ENCODE peak calls at places on chromosomes 2 and 18, in four cellular contexts. H is HepG2, V is K562, X is GM12878. K is an unnamed sample.

GRCh38 chr18:31573047-31573446 is 18.6 kb upstream of the TTR start:
- DNase-seq in H (no peak), V (no peak), X (no peak), K (no peak)

GRCh38 chr18:37368110-37368812 is 197.3 kb downstream of the CELF4 start:
- DNase-seq in H (no peak), V (no peak), X (no peak), K (no peak)

GRCh38 chr2:173347305-173348168 is 7.1 kb upstream of the CDCA7 start:
- DNase-seq in H (peak; percentile 39), V (no peak), X (peak; percentile 48), K (no peak)

GRCh38 chr2:44964704-44965343 is 23.3 kb downstream of the SIX3 start:
- DNase-seq in H (no peak), V (no peak), X (no peak), K (peak; percentile 73)

GRCh38 chr2:10912796-10913445 is 1.2 kb downstream of the KCNF1 start:
- DNase-seq in H (no peak), V (no peak), X (no peak), K (no peak)

GRCh38 chr18:77173274-77174030 is 40.9 kb upstream of the MBP start:
- DNase-seq in H (no peak), V (no peak), X (no peak), K (no peak)

GRCh38 chr2:60426341-60426740 is 127.1 kb downstream of the BCL11A start:
- DNase-seq in H (no peak), V (no peak), X (no peak), K (no peak)

GRCh38 chr2:64644240-64645013 is 9.3 kb downstream of the SERTAD2 start:
- DNase-seq in H (peak; percentile 62), V (peak; percentile 95), X (no peak), K (peak; percentile 81)

GRCh38 chr18:49561377-49562193 is at the start of gene LIPG:
- DNase-seq in H (peak; percentile 34), V (peak; percentile 75), X (no peak), K (peak; percentile 67)

GRCh38 chr2:163681765-163682164 is 54.0 kb downstream of the FIGN start:
- DNase-seq in H (no peak), V (no peak), X (no peak), K (no peak)

GRCh38 chr2:177753682-177754475 is 318.7 kb downstream of the PDE11A start:
- DNase-seq in H (no peak), V (peak; percentile 87), X (no peak), K (peak; percentile 31)

GRCh38 chr18:37922162-37922561 is 356.6 kb upstream of the CELF4 start:
- DNase-seq in H (no peak), V (no peak), X (no peak), K (no peak)

GRCh38 chr2:215888680-215889079 is 124.7 kb downstream of the MREG start:
- DNase-seq in H (no peak), V (no peak), X (no peak), K (no peak)

GRCh38 chr18:23226930-23227728 is 91.8 kb downstream of the CABLES1 start:
- DNase-seq in H (no peak), V (no peak), X (no peak), K (no peak)

GRCh38 chr18:10838594-10838993 is 310.8 kb downstream of the PIEZO2 start:
- DNase-seq in H (no peak), V (no peak), X (peak; percentile 65), K (no peak)

GRCh38 chr18:58858591-58859468 is 5.8 kb upstream of the ZNF532 start:
- DNase-seq in H (no peak), V (no peak), X (no peak), K (no peak)

GRCh38 chr2:205752924-205753323 is 70.6 kb downstream of the NRP2 start:
- DNase-seq in H (no peak), V (no peak), X (no peak), K (no peak)

GRCh38 chr2:224892574-224893204 is 149.6 kb downstream of the DOCK10 start:
- DNase-seq in H (no peak), V (no peak), X (no peak), K (peak; percentile 14)

GRCh38 chr2:237435844-237436590 is 22.1 kb upstream of the COL6A3 start:
- DNase-seq in H (no peak), V (no peak), X (no peak), K (no peak)

GRCh38 chr2:78145395-78145996 is 623.3 kb upstream of the LRRTM4 start:
- DNase-seq in H (no peak), V (no peak), X (no peak), K (no peak)

GRCh38 chr2:70374616-70375015 is 72.7 kb upstream of the FAM136A start:
- DNase-seq in H (no peak), V (no peak), X (no peak), K (no peak)

GRCh38 chr2:200483729-200484198 is 26.1 kb downstream of the KCTD18 start:
- DNase-seq in H (peak; percentile 64), V (peak; percentile 63), X (no peak), K (peak; percentile 82)

GRCh38 chr2:168369087-168369486 is 87.0 kb upstream of the CERS6 start:
- DNase-seq in H (no peak), V (no peak), X (no peak), K (no peak)

GRCh38 chr2:80068068-80068467 is 236.5 kb downstream of the LRRTM1 start:
- DNase-seq in H (no peak), V (no peak), X (no peak), K (no peak)

GRCh38 chr18:24214144-24214543 is 75.3 kb downstream of the CABYR start:
- DNase-seq in H (no peak), V (no peak), X (no peak), K (no peak)

GRCh38 chr18:48996901-48997463 is 46.2 kb upstream of the SMAD7 start:
- DNase-seq in H (peak; percentile 47), V (no peak), X (no peak), K (no peak)

GRCh38 chr18:4353853-4354418 is 101.2 kb downstream of the DLGAP1 start:
- DNase-seq in H (no peak), V (no peak), X (no peak), K (no peak)

GRCh38 chr18:51235011-51235789 is 37.7 kb upstream of the MEX3C start:
- DNase-seq in H (no peak), V (no peak), X (no peak), K (no peak)

GRCh38 chr2:31688282-31688681 is 107.5 kb upstream of the SRD5A2 start:
- DNase-seq in H (no peak), V (peak; percentile 31), X (no peak), K (no peak)

GRCh38 chr2:230457793-230458192 is 41.8 kb downstream of the SP100 start:
- DNase-seq in H (no peak), V (no peak), X (no peak), K (no peak)

GRCh38 chr18:78873916-78874505 is 105.6 kb upstream of the SALL3 start:
- DNase-seq in H (no peak), V (no peak), X (no peak), K (no peak)

GRCh38 chr2:171469176-171469575 is 35.1 kb downstream of the DCAF17 start:
- DNase-seq in H (no peak), V (no peak), X (no peak), K (no peak)

GRCh38 chr2:76599732-76600368 is 889.1 kb upstream of the GCFC2 start:
- DNase-seq in H (peak; percentile 93), V (peak; percentile 74), X (peak; percentile 43), K (peak; percentile 68)

GRCh38 chr18:54647176-54647575 is 56.1 kb downstream of the DYNAP start:
- DNase-seq in H (peak; percentile 37), V (peak; percentile 30), X (no peak), K (peak; percentile 24)

GRCh38 chr18:36333418-36333817 is 35.9 kb downstream of the FHOD3 start:
- DNase-seq in H (no peak), V (no peak), X (no peak), K (no peak)

GRCh38 chr2:41933585-41934322 is 114.1 kb upstream of the PKDCC start:
- DNase-seq in H (no peak), V (no peak), X (no peak), K (no peak)

GRCh38 chr18:6633370-6633769 is 96.1 kb upstream of the ARHGAP28 start:
- DNase-seq in H (no peak), V (no peak), X (no peak), K (peak; percentile 36)

GRCh38 chr2:156565066-156565710 is 129.0 kb downstream of the GPD2 start:
- DNase-seq in H (no peak), V (no peak), X (no peak), K (no peak)

GRCh38 chr2:54636425-54637139 is 86.9 kb upstream of the EML6 start:
- DNase-seq in H (no peak), V (no peak), X (no peak), K (no peak)

GRCh38 chr2:54638103-54638502 is 85.4 kb upstream of the EML6 start:
- DNase-seq in H (no peak), V (no peak), X (peak; percentile 55), K (no peak)

GRCh38 chr2:54634564-54635511 is 88.6 kb upstream of the EML6 start:
- DNase-seq in H (no peak), V (no peak), X (peak; percentile 93), K (no peak)

GRCh38 chr2:54634012-54634411 is 89.5 kb upstream of the EML6 start:
- DNase-seq in H (no peak), V (no peak), X (no peak), K (no peak)

GRCh38 chr2:54635554-54636152 is 87.8 kb upstream of the EML6 start:
- DNase-seq in H (no peak), V (no peak), X (no peak), K (no peak)
- TF ChIP-seq TCF7 in H (no peak), V (no peak), X (peak; percentile 5), K (no peak)

GRCh38 chr18:9808530-9809241 is 77.1 kb upstream of the TXNDC2 start:
- DNase-seq in H (peak; percentile 89), V (peak; percentile 58), X (no peak), K (peak; percentile 68)
- TF ChIP-seq TCF7 in H (no peak), V (no peak), X (no peak), K (no peak)

DNA sequence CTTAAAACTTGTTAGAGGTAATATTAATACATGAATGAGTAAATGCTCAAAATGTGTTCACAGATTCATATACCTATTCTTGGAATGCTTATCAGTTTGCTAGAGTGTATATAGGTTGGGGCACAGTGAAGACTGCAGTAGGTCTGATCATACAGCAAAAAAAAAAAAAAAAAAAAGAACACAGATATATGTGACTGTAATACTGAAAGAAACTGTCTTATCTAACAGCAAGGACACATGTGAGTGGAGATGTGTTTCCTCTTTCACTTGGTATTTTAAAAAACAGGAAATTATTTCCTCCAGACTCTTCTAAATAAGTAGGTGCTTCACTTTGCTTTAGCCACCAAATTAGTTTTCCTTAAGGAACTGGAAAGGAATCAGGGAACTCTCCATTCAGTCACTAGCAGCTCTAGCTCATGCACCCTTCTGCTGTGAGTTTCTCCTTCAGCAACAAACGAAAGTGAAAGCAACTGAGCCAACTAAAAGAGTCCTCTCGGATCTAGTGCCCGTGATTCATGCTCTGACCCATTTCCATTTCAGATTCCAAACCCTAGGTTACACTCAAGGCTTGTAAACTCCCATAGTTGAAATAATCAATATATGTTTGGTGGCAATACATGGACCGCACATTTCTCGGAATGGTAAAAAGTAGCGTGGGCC is 98.5 kb downstream of the DSEL start:
- DNase-seq in H (peak; percentile 23), V (peak; percentile 17), X (peak; percentile 5), K (no peak)
- TF ChIP-seq TCF7 in H (no peak), V (no peak), X (no peak), K (no peak)

GRCh38 chr2:218648473-218649100 is 10.8 kb downstream of the ZNF142 start:
- DNase-seq in H (peak; percentile 56), V (peak; percentile 50), X (no peak), K (peak; percentile 64)
- TF ChIP-seq TCF7 in H (no peak), V (no peak), X (no peak), K (no peak)

K was measured in WTC11.